ENCODE peak calls at places on chromosomes 7 and 10, in seven cellular contexts. M, E, O, Q, P, U and L are unnamed samples.

GRCh38 chr10:71081229-71081560 is 131.2 kb upstream of the UNC5B start:
- DNase-seq in Q (no peak), O (no peak), M (peak), P (no peak), E (no peak), U (no peak), L (no peak)

GRCh38 chr10:14487511-14487909 is 156.8 kb upstream of the FRMD4A start:
- DNase-seq in U (no peak), P (peak), O (no peak), E (peak), Q (no peak), M (no peak), L (no peak)

GRCh38 chr10:8356283-8356682 is 301.8 kb downstream of the GATA3 start:
- DNase-seq in U (no peak), Q (no peak), M (no peak), P (no peak), O (no peak), E (no peak), L (no peak)

GRCh38 chr10:62636825-62637248 is 167.7 kb upstream of the ADO start:
- DNase-seq in P (peak), U (peak), E (no peak), O (no peak), M (no peak), Q (no peak), L (no peak)

GRCh38 chr10:110446954-110447608 is 50.6 kb upstream of the DUSP5 start:
- DNase-seq in M (peak), O (no peak), E (peak), Q (no peak), U (no peak), P (peak), L (no peak)

GRCh38 chr7:155456772-155457543 is 971 bp upstream of the EN2 start:
- DNase-seq in M (peak), E (peak), Q (peak), P (peak), U (no peak), O (no peak), L (peak)

GRCh38 chr10:6418613-6419216 is 161.4 kb downstream of the PRKCQ start:
- DNase-seq in P (no peak), U (no peak), E (no peak), Q (no peak), O (no peak), M (no peak), L (no peak)

GRCh38 chr7:106542550-106543220 is 118.3 kb downstream of the CCDC71L start:
- DNase-seq in E (peak), M (peak), Q (peak), P (peak), U (peak), O (no peak), L (peak)

GRCh38 chr10:35641430-35642015 is 573 bp downstream of the FZD8 start:
- DNase-seq in E (peak), Q (no peak), P (peak), U (peak), O (no peak), M (peak), L (peak)

GRCh38 chr10:31604141-31604540 is 285.1 kb downstream of the ZEB1 start:
- DNase-seq in M (no peak), E (peak), O (no peak), Q (no peak), P (no peak), U (no peak), L (no peak)

GRCh38 chr7:158187055-158187770 is 400.4 kb downstream of the PTPRN2 start:
- DNase-seq in O (no peak), E (peak), U (no peak), Q (no peak), P (no peak), M (no peak), L (no peak)
- TF ChIP-seq CTCF in O (no peak), E (no peak), U (no peak), Q (no peak), P (no peak), M (no peak), L (no peak)

GRCh38 chr10:28587970-28588290 is 55.0 kb downstream of the WAC start:
- DNase-seq in O (no peak), Q (no peak), M (no peak), P (peak), U (no peak), E (peak), L (no peak)
- TF ChIP-seq CTCF in O (no peak), Q (no peak), M (peak), P (no peak), U (no peak), E (peak), L (no peak)

GRCh38 chr7:80047856-80048459 is 86.7 kb upstream of the GNAI1 start:
- DNase-seq in Q (no peak), P (peak), M (no peak), U (no peak), E (no peak), O (no peak), L (no peak)
- TF ChIP-seq CTCF in Q (no peak), P (peak), M (peak), U (no peak), E (no peak), O (no peak), L (no peak)

GRCh38 chr10:12348870-12349627 is at the start of gene CAMK1D:
- DNase-seq in O (peak), E (peak), M (peak), Q (peak), U (peak), P (peak), L (peak)
- TF ChIP-seq CTCF in O (peak), E (peak), M (no peak), Q (peak), U (peak), P (no peak), L (no peak)

DNA sequence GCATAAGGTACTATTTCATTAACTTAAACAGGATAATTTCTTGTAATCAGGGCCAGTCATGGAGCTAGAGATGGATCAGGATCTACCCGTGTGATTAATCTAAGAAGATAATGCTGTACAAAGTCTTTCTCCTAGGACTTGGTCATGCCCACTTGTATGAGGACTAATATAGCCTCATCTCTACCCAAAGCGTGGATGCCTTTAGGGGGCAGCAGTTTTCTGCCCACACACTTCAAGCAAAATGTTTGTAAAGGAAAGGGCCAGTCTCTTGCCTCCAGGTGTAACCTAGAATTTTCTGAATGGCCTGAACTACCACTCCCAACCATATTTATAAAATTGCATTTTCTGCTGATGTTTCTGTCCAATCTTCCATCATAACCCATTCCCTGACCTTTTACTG is 764.0 kb upstream of the IGFBP3 start:
- DNase-seq in P (no peak), O (no peak), U (peak), M (no peak), E (no peak), Q (no peak), L (no peak)
- TF ChIP-seq CTCF in P (peak), O (no peak), U (peak), M (no peak), E (no peak), Q (no peak), L (no peak)

GRCh38 chr10:16156681-16157080 is 280.1 kb upstream of the PTER start:
- DNase-seq in O (no peak), U (no peak), E (no peak), M (no peak), P (no peak), Q (no peak), L (no peak)

DNA sequence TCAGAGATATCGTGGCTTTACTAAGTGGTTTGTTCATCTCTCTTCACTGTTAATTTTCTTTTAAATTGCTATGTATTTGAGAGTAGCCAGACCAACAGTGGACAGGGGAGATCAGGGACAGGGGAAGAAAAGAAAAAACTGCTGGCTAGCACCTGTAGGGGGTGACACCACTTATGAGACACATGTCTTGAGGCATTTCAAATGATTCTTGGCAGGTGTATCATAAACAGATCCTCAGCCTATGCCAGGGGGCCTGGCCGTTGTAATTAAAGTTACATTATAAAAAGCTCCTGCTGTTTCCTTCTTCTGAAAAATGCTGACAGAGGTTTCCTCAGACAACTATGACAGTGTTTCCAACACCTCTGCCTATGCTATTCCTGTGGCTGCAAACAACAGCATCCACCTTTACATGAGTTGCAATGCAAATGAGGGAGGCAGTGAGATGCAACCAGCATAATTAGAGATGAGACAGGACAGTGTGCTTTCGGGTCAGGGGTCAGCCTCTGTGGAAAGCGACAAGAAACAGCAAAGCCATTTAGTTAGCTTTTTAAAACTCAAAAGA is 281.0 kb upstream of the PTER start:
- DNase-seq in U (no peak), Q (no peak), P (no peak), M (no peak), E (no peak), O (no peak), L (no peak)
- TF ChIP-seq CTCF in U (no peak), Q (no peak), P (no peak), M (no peak), E (no peak), O (no peak), L (no peak)

DNA sequence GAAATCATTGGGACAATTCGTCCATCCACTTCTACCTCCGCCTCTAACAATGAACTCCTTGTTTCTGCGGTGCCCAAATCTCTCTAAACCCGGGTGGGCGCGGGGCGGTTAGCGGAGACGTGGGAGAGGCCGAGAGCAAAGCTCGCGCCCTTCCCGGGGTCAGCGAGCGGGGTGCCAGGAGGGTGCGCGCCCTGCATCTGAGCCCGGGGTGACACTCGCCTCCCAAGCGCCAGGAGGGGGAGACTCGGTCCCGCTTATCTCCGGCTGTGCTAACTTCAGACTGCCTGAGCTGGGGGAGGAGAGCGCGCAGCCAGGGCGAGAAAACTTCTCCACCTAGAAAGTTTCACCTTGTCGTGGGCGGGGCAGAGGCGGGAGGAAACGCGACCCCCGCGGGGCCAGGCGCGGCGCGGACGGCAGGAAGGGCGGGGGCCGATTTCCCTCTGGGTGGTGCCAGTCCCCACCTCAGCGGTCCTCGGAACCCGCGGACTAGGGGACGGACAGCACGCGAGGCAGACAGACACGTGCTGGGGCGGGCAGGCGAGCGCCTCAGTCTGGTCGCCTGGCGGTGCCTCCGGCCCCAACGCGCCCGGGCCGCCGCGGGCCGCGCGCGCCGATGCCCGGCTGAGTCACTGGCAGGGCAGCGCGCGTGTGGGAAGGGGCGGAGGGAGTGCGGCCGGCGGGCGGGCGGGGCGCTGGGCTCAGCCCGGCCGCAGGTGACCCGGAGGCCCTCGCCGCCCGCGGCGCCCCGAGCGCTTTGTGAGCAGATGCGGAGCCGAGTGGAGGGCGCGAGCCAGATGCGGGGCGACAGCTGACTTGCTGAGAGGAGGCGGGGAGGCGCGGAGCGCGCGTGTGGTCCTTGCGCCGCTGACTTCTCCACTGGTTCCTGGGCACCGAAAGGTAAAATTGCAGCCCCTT is at the start of gene MET:
- DNase-seq in O (peak), Q (peak), P (peak), U (peak), E (peak), M (peak), L (peak)
- TF ChIP-seq CTCF in O (peak), Q (peak), P (peak), U (peak), E (peak), M (peak), L (no peak)

DNA sequence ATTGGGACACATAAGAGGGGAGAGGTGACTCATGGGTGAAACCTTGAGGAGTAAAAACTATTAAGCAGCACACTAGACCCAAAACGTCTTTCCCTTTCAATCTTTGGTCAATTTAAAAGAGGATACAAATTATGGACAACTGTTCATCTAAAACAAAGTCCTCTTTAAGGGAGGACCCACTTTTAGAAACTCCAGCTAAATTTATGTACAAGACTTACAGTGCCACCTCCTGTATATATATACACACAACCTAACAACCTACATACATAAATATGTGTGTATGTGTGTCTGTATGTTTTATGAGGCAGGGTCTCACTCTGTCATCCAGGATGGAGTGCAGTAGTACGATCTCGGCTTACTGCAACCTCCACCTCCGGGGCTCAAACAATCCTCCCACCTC is 18.1 kb upstream of the ZC3HAV1 start:
- DNase-seq in U (no peak), E (peak), O (no peak), P (peak), M (no peak), Q (no peak), L (no peak)
- TF ChIP-seq CTCF in U (no peak), E (peak), O (no peak), P (no peak), M (no peak), Q (peak), L (no peak)